ENCODE peak calls at places on chromosomes 7 and 10, in five cellular contexts. L, A, J, U and E are unnamed samples.

GRCh38 chr7:99505324-99505662 is 831 bp downstream of the ZKSCAN5 start:
- DNase-seq in L (no peak), A (no peak), J (no peak), U (no peak), E (no peak)

GRCh38 chr10:75426880-75427279 is 4.5 kb upstream of the LRMDA start:
- DNase-seq in L (no peak), A (no peak), J (no peak), U (no peak), E (no peak)

GRCh38 chr10:16995867-16996529 is 133.6 kb downstream of the CUBN start:
- DNase-seq in L (no peak), A (no peak), J (no peak), U (no peak), E (peak)

GRCh38 chr7:1705339-1705738 is 35.3 kb downstream of the ELFN1 start:
- DNase-seq in L (no peak), A (no peak), J (no peak), U (no peak), E (no peak)

GRCh38 chr10:46540412-46541016 is 15.9 kb downstream of the GPRIN2 start:
- DNase-seq in L (no peak), A (no peak), J (no peak), U (no peak), E (no peak)

GRCh38 chr10:131726460-131726861 is 174.3 kb upstream of the PPP2R2D start:
- DNase-seq in L (no peak), A (no peak), J (no peak), U (no peak), E (no peak)

GRCh38 chr7:116772423-116772852 is 89.9 kb upstream of the CAPZA2 start:
- DNase-seq in L (peak), A (peak), J (no peak), U (no peak), E (no peak)

GRCh38 chr10:73553316-73553715 is 37.8 kb downstream of the USP54 start:
- DNase-seq in L (no peak), A (no peak), J (no peak), U (no peak), E (no peak)

GRCh38 chr10:92110039-92110794 is 180.7 kb downstream of the CPEB3 start:
- DNase-seq in L (no peak), A (peak), J (no peak), U (no peak), E (no peak)

GRCh38 chr7:83038787-83039186 is 123.9 kb downstream of the PCLO start:
- DNase-seq in L (no peak), A (peak), J (no peak), U (no peak), E (no peak)

GRCh38 chr7:101426303-101427011 is 63.8 kb downstream of the COL26A1 start:
- DNase-seq in L (peak), A (no peak), J (no peak), U (no peak), E (no peak)